ENCODE peak calls at places on chromosomes 6 and 20, in four cellular contexts. J is cardiac muscle cell, K is heart left ventricle, Q is stomach. W is an unnamed sample.

GRCh38 chr6:17881085-17881883 is 106.2 kb downstream of the KIF13A start:
- DNase-seq in Q (peak), K (no peak), J (no peak), W (no peak)

GRCh38 chr20:63703976-63704748 is 3.6 kb downstream of the ARFRP1 start:
- DNase-seq in K (no peak), Q (no peak), J (no peak), W (no peak)

GRCh38 chr6:145875496-145876244 is 61.1 kb upstream of the FBXO30 start:
- DNase-seq in Q (no peak), J (no peak), K (no peak), W (peak)

GRCh38 chr20:36544134-36545018 is 3.1 kb downstream of the MYL9 start:
- DNase-seq in K (peak), Q (no peak), J (peak), W (no peak)

GRCh38 chr6:150204705-150205472 is 62.0 kb downstream of the PPP1R14C start:
- DNase-seq in J (no peak), Q (no peak), K (peak), W (no peak)

GRCh38 chr20:37316116-37316774 is 26.8 kb downstream of the MANBAL start:
- DNase-seq in K (no peak), J (no peak), Q (peak), W (no peak)

GRCh38 chr6:112947507-112947906 is 600.4 kb downstream of the RFPL4B start:
- DNase-seq in Q (no peak), K (no peak), J (no peak), W (no peak)

GRCh38 chr6:84707161-84707560 is 57.2 kb downstream of the TBX18 start:
- DNase-seq in J (no peak), K (no peak), Q (no peak), W (no peak)

GRCh38 chr6:6661684-6662083 is 73.2 kb downstream of the LY86 start:
- DNase-seq in J (peak), Q (peak), K (peak), W (peak)

GRCh38 chr6:140050232-140050995 is 676.0 kb upstream of the CITED2 start:
- DNase-seq in J (no peak), K (peak), Q (no peak), W (no peak)

GRCh38 chr6:107819217-107819616 is 4.9 kb downstream of the SCML4 start:
- DNase-seq in Q (no peak), J (no peak), K (no peak), W (no peak)

GRCh38 chr6:146337376-146337775 is 206.3 kb upstream of the RAB32 start:
- DNase-seq in J (no peak), K (no peak), Q (no peak), W (no peak)

GRCh38 chr20:10848810-10849370 is 175.1 kb upstream of the JAG1 start:
- DNase-seq in J (no peak), K (peak), Q (no peak), W (peak)

GRCh38 chr20:46890682-46891081 is 4.0 kb upstream of the EYA2 start:
- DNase-seq in K (no peak), Q (no peak), J (no peak), W (no peak)

GRCh38 chr6:334536-334935 is 42.2 kb downstream of the DUSP22 start:
- DNase-seq in J (no peak), K (no peak), Q (no peak), W (no peak)
- H3K27ac ChIP-seq in J (no peak), K (no peak), Q (no peak), W (no peak)

GRCh38 chr6:12584631-12585405 is 131.7 kb upstream of the PHACTR1 start:
- DNase-seq in K (peak), Q (no peak), J (no peak), W (no peak)
- H3K27ac ChIP-seq in K (peak), Q (peak), J (no peak), W (no peak)

GRCh38 chr20:6509375-6509774 is 258.1 kb upstream of the BMP2 start:
- DNase-seq in K (no peak), Q (no peak), J (no peak), W (no peak)
- H3K27ac ChIP-seq in K (no peak), Q (no peak), J (no peak), W (no peak)

DNA sequence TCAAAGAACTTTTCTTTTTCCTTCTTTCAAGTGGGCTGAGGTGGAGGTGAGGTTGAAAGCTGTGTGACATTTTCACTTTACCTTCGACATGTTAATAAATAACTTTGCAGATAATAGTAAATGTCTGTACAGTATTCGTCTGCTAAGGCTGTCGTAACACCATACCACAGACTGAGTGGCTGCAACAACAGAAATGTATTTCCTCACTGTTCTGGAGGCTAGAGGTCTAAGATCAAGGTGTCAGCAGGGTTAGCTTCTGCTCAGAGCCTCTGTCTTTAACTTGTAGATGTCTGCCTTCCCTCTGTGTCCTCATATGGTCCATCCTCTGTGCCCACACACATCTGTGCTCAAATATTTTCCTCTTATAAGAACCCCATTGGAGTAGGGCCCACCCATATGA is 14.9 kb downstream of the PHACTR2 start:
- DNase-seq in J (no peak), Q (no peak), K (no peak), W (no peak)
- H3K27ac ChIP-seq in J (no peak), Q (peak), K (peak), W (no peak)

GRCh38 chr6:129105035-129105434 is 222.1 kb downstream of the LAMA2 start:
- DNase-seq in J (peak), Q (no peak), K (no peak), W (no peak)
- H3K27ac ChIP-seq in J (no peak), Q (peak), K (peak), W (no peak)

GRCh38 chr6:36319436-36319762 is 17.3 kb downstream of the BNIP5 start:
- DNase-seq in Q (no peak), K (no peak), J (no peak), W (no peak)
- H3K27ac ChIP-seq in Q (no peak), K (no peak), J (no peak), W (no peak)

W was measured in testis.